ENCODE peak calls at places on chromosomes 12 and 14, in eight cellular contexts. K is uterus, R is lower lobe of right lung, O is SK-N-SH, S is fibroblast of the aortic adventitia, J is psoas muscle, Z is PC-3, U is astrocyte of the spinal cord. D is an unnamed sample.

GRCh38 chr14:34665785-34666425 is 36.0 kb upstream of the SNX6 start:
- DNase-seq in O (no peak), S (peak; percentile 89), J (no peak), K (no peak), Z (peak; percentile 93), U (peak; percentile 89), R (no peak), D (no peak)

GRCh38 chr12:124952801-124953200 is 36.1 kb downstream of the DHX37 start:
- DNase-seq in J (no peak), K (no peak), Z (no peak), U (no peak), O (peak; percentile 18), R (no peak), S (no peak), D (no peak)

GRCh38 chr12:57764662-57765002 is 2.2 kb downstream of the CYP27B1 start:
- DNase-seq in S (no peak), R (no peak), K (no peak), O (no peak), U (no peak), Z (peak; percentile 25), J (no peak), D (no peak)

GRCh38 chr12:1777798-1778197 is 42.6 kb upstream of the LRTM2 start:
- DNase-seq in R (no peak), J (no peak), O (no peak), S (peak; percentile 78), K (no peak), U (peak; percentile 82), Z (peak; percentile 46), D (no peak)

GRCh38 chr12:104734541-104735075 is 223.5 kb downstream of the SLC41A2 start:
- DNase-seq in U (no peak), K (no peak), R (no peak), S (no peak), J (no peak), Z (no peak), O (no peak), D (no peak)

GRCh38 chr12:67698711-67699603 is 50.4 kb downstream of the DYRK2 start:
- DNase-seq in Z (peak; percentile 53), S (peak; percentile 55), U (peak; percentile 50), K (no peak), J (no peak), O (no peak), R (no peak), D (peak; percentile 80)

GRCh38 chr14:32078030-32078793 is 1.1 kb downstream of the ARHGAP5 start:
- DNase-seq in J (peak; percentile 26), Z (peak; percentile 39), U (peak; percentile 50), K (peak; percentile 44), O (peak; percentile 46), R (peak; percentile 50), S (peak; percentile 51), D (peak; percentile 63)

GRCh38 chr12:113154351-113154973 is 4.9 kb downstream of the CFAP73 start:
- DNase-seq in Z (no peak), J (no peak), K (no peak), O (peak; percentile 83), U (no peak), S (peak; percentile 11), R (no peak), D (no peak)

GRCh38 chr14:101476931-101477553 is 84.3 kb upstream of the DIO3 start:
- DNase-seq in R (peak; percentile 67), U (no peak), J (no peak), O (no peak), Z (peak; percentile 97), K (peak; percentile 17), S (no peak), D (no peak)

GRCh38 chr14:57355081-57355480 is 35.3 kb upstream of the NAA30 start:
- DNase-seq in Z (no peak), O (no peak), U (no peak), J (no peak), S (no peak), K (no peak), R (no peak), D (no peak)

GRCh38 chr12:124577986-124578385 is 10.6 kb upstream of the NCOR2 start:
- DNase-seq in K (no peak), Z (no peak), O (no peak), U (no peak), S (no peak), J (no peak), R (no peak), D (no peak)

GRCh38 chr12:26156996-26157395 is 32.2 kb upstream of the BHLHE41 start:
- DNase-seq in U (no peak), R (no peak), S (no peak), O (no peak), K (no peak), Z (no peak), J (no peak), D (no peak)

GRCh38 chr12:128009108-128009507 is 257.9 kb upstream of the TMEM132C start:
- DNase-seq in S (no peak), R (no peak), J (no peak), O (no peak), U (no peak), K (no peak), Z (peak; percentile 31), D (no peak)

GRCh38 chr14:71466251-71466650 is 466.0 kb upstream of the RGS6 start:
- DNase-seq in J (no peak), O (no peak), S (no peak), R (no peak), U (no peak), Z (no peak), K (no peak), D (no peak)

GRCh38 chr14:102192840-102193502 is 53.3 kb downstream of the WDR20 start:
- DNase-seq in U (no peak), R (no peak), S (no peak), K (no peak), J (no peak), O (peak; percentile 50), Z (no peak), D (no peak)

GRCh38 chr12:8667280-8667679 is 4.7 kb upstream of the MFAP5 start:
- DNase-seq in R (no peak), S (no peak), J (no peak), K (no peak), O (no peak), U (no peak), Z (no peak), D (no peak)

GRCh38 chr14:72883963-72884362 is 9.9 kb downstream of the DPF3 start:
- DNase-seq in O (no peak), K (no peak), J (no peak), Z (peak; percentile 93), U (peak; percentile 40), R (no peak), S (peak; percentile 41), D (peak; percentile 41)

GRCh38 chr14:30345511-30345910 is 213.4 kb upstream of the G2E3 start:
- DNase-seq in Z (no peak), R (no peak), J (no peak), S (no peak), K (no peak), U (no peak), O (no peak), D (no peak)
- H3K4me3 ChIP-seq in Z (no peak overlapping the region), R (no peak overlapping the region), J (no peak overlapping the region), S (no peak overlapping the region), K (no peak overlapping the region), U (no peak overlapping the region), O (no peak overlapping the region), D (no peak overlapping the region)

GRCh38 chr12:9811651-9812050 is 15.6 kb upstream of the KLRF1 start:
- DNase-seq in R (no peak), O (no peak), U (no peak), Z (no peak), K (no peak), J (no peak), S (no peak), D (no peak)

GRCh38 chr12:9810721-9811120 is 16.6 kb upstream of the KLRF1 start:
- DNase-seq in R (no peak), Z (no peak), S (no peak), U (no peak), K (no peak), O (no peak), J (no peak), D (no peak)

GRCh38 chr12:9808531-9808930 is 18.8 kb upstream of the KLRF1 start:
- DNase-seq in J (no peak), Z (no peak), R (no peak), U (no peak), S (no peak), O (no peak), K (no peak), D (no peak)

GRCh38 chr12:9813821-9814798 is 13.2 kb upstream of the KLRF1 start:
- DNase-seq in O (peak; percentile 55), J (peak; percentile 74), K (peak; percentile 60), Z (peak; percentile 43), U (peak; percentile 42), S (peak; percentile 46), R (peak; percentile 90), D (peak; percentile 65)
- TF ChIP-seq CTCF in O (peak; percentile 55), J (peak; percentile 54), K (peak; percentile 62), Z (peak; percentile 63), U (peak; percentile 86), S (peak; percentile 91), R (peak; percentile 93), D (peak; percentile 99)

GRCh38 chr14:96423446-96424103 is 31.6 kb downstream of the AK7 start:
- DNase-seq in R (no peak), Z (no peak), S (no peak), O (no peak), J (no peak), U (no peak), K (peak; percentile 15), D (no peak)
- H3K4me3 ChIP-seq in R (peak overlapping the region; percentile 49), Z (peak overlapping the region; percentile 71), S (peak overlapping the region; percentile 45), O (no peak overlapping the region), J (peak overlapping the region; percentile 59), U (peak overlapping the region; percentile 24), K (peak overlapping the region; percentile 3), D (peak overlapping the region; percentile 52)

GRCh38 chr12:83821967-83822366 is 1090.6 kb downstream of the SLC6A15 start:
- DNase-seq in J (no peak), K (no peak), Z (no peak), U (no peak), R (no peak), S (peak; percentile 11), O (no peak), D (no peak)

GRCh38 chr12:83827860-83828259 is 1084.7 kb downstream of the SLC6A15 start:
- DNase-seq in S (no peak), K (no peak), Z (peak; percentile 54), R (no peak), J (no peak), O (no peak), U (no peak), D (no peak)

GRCh38 chr12:83827193-83827592 is 1085.4 kb downstream of the SLC6A15 start:
- DNase-seq in R (no peak), U (no peak), J (no peak), S (no peak), Z (no peak), O (no peak), K (no peak), D (no peak)

GRCh38 chr12:83826112-83826511 is 1086.5 kb downstream of the SLC6A15 start:
- DNase-seq in U (peak; percentile 12), S (peak; percentile 18), J (no peak), O (peak; percentile 13), K (no peak), Z (peak; percentile 79), R (no peak), D (no peak)

DNA sequence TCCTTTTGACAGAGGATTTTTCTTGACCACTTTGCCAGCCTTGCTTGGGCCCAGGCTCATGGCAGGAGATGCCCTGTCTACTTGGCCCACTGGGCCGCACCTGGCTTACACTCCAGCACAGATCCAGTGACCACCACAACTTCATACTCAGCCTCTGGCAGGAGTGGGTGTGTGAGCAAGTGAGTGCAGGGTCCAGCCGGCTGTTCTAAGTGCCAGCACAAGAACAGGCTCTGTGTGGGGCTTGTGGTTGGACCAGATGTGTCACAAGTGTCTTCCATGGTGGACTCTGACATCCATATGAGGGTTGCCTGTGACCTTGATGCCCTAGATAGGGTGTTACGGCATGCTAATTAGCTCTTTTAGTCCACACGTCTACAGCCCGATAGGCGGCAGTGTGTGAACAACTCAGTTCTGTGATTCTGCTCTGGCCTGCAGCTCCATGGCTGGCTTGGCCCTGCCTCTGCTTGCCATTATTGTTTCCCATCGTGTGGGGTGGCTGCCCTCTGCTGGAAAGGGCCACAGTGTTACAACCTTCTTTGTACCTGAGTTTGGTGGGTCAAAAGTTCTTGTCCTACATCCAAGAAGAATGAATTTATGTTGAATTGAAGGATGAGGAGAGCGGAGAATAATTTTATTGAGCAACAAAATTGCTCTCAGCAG is 1089.1 kb downstream of the SLC6A15 start:
- DNase-seq in J (no peak), S (no peak), K (no peak), O (peak; percentile 12), U (peak; percentile 10), R (no peak), Z (peak; percentile 64), D (no peak)
- TF ChIP-seq CTCF in J (no peak), S (no peak), K (no peak), O (peak; percentile 53), U (peak; percentile 28), R (peak; percentile 17), Z (peak; percentile 76), D (peak; percentile 72)